ENCODE peak calls at places on chromosomes 16 and 17, in six cellular contexts. One of them, this sample, is unnamed.

GRCh38 chr17:74413491-74413890 is 18.4 kb upstream of the GPRC5C start:
- DNase-seq in sciatic nerve: no peak
- DNase-seq in substantia nigra: no peak
- DNase-seq in A549: no peak
- DNase-seq in SHP77: no peak
- DNase-seq in lung: no peak
- DNase-seq in this sample: no peak

GRCh38 chr16:85902366-85903155 is 3.6 kb downstream of the IRF8 start:
- DNase-seq in sciatic nerve: no peak
- DNase-seq in substantia nigra: no peak
- DNase-seq in A549: no peak
- DNase-seq in SHP77: no peak
- DNase-seq in lung: no peak
- DNase-seq in this sample: no peak

GRCh38 chr17:65495255-65496060 is 66.0 kb downstream of the AXIN2 start:
- DNase-seq in sciatic nerve: no peak
- DNase-seq in substantia nigra: no peak
- DNase-seq in A549: no peak
- DNase-seq in SHP77: no peak
- DNase-seq in lung: peak
- DNase-seq in this sample: no peak

GRCh38 chr17:35768796-35769195 is 8.1 kb downstream of the C17orf50 start:
- DNase-seq in sciatic nerve: no peak
- DNase-seq in substantia nigra: no peak
- DNase-seq in A549: no peak
- DNase-seq in SHP77: no peak
- DNase-seq in lung: no peak
- DNase-seq in this sample: no peak

GRCh38 chr16:21167360-21167759 is 8.9 kb downstream of the LDAF1 start:
- DNase-seq in sciatic nerve: no peak
- DNase-seq in substantia nigra: no peak
- DNase-seq in A549: peak
- DNase-seq in SHP77: no peak
- DNase-seq in lung: no peak
- DNase-seq in this sample: no peak

GRCh38 chr16:3190949-3191353 is 2.9 kb downstream of the OR1F1 start:
- DNase-seq in sciatic nerve: no peak
- DNase-seq in substantia nigra: no peak
- DNase-seq in A549: no peak
- DNase-seq in SHP77: no peak
- DNase-seq in lung: no peak
- DNase-seq in this sample: no peak

GRCh38 chr17:70375406-70375805 is 206.1 kb downstream of the KCNJ2 start:
- DNase-seq in sciatic nerve: no peak
- DNase-seq in substantia nigra: no peak
- DNase-seq in A549: no peak
- DNase-seq in SHP77: no peak
- DNase-seq in lung: no peak
- DNase-seq in this sample: no peak

GRCh38 chr17:57549996-57550395 is 195.1 kb downstream of the CCDC182 start:
- DNase-seq in sciatic nerve: no peak
- DNase-seq in substantia nigra: no peak
- DNase-seq in A549: no peak
- DNase-seq in SHP77: no peak
- DNase-seq in lung: no peak
- DNase-seq in this sample: no peak

GRCh38 chr17:7263801-7264078 is 1.5 kb upstream of the CLDN7 start:
- DNase-seq in sciatic nerve: no peak
- DNase-seq in substantia nigra: no peak
- DNase-seq in A549: no peak
- DNase-seq in SHP77: no peak
- DNase-seq in lung: no peak
- DNase-seq in this sample: no peak

GRCh38 chr16:86533942-86534341 is 21.1 kb downstream of the MTHFSD start:
- DNase-seq in sciatic nerve: no peak
- DNase-seq in substantia nigra: no peak
- DNase-seq in A549: no peak
- DNase-seq in SHP77: no peak
- DNase-seq in lung: no peak
- DNase-seq in this sample: peak

GRCh38 chr16:88743693-88744519 is 37.6 kb downstream of the CTU2 start:
- DNase-seq in sciatic nerve: peak
- DNase-seq in substantia nigra: peak
- DNase-seq in A549: peak
- DNase-seq in SHP77: peak
- DNase-seq in lung: peak
- DNase-seq in this sample: peak

GRCh38 chr16:90008708-90009145 is 10.5 kb downstream of the DBNDD1 start:
- DNase-seq in sciatic nerve: no peak
- DNase-seq in substantia nigra: no peak
- DNase-seq in A549: no peak
- DNase-seq in SHP77: no peak
- DNase-seq in lung: no peak
- DNase-seq in this sample: no peak

GRCh38 chr16:87812200-87812656 is 46.4 kb upstream of the KLHDC4 start:
- DNase-seq in sciatic nerve: no peak
- DNase-seq in substantia nigra: no peak
- DNase-seq in A549: no peak
- DNase-seq in SHP77: no peak
- DNase-seq in lung: no peak
- DNase-seq in this sample: peak

GRCh38 chr16:85853641-85854545 is 45.1 kb upstream of the IRF8 start:
- DNase-seq in sciatic nerve: peak
- DNase-seq in substantia nigra: no peak
- DNase-seq in A549: no peak
- DNase-seq in SHP77: no peak
- DNase-seq in lung: no peak
- DNase-seq in this sample: peak

GRCh38 chr16:53099318-53100130 is 44.7 kb downstream of the CHD9 start:
- DNase-seq in sciatic nerve: peak
- DNase-seq in substantia nigra: peak
- DNase-seq in A549: peak
- DNase-seq in SHP77: peak
- DNase-seq in lung: peak
- DNase-seq in this sample: peak

GRCh38 chr16:57815987-57816745 is 13.9 kb upstream of the KIFC3 start:
- DNase-seq in sciatic nerve: peak
- DNase-seq in substantia nigra: no peak
- DNase-seq in A549: peak
- DNase-seq in SHP77: peak
- DNase-seq in lung: peak
- DNase-seq in this sample: peak

GRCh38 chr17:66627985-66628384 is 206.9 kb upstream of the CACNG5 start:
- DNase-seq in sciatic nerve: no peak
- DNase-seq in substantia nigra: no peak
- DNase-seq in A549: no peak
- DNase-seq in SHP77: no peak
- DNase-seq in lung: no peak
- DNase-seq in this sample: no peak

GRCh38 chr16:2082171-2082982 is 34.6 kb downstream of the TSC2 start:
- DNase-seq in sciatic nerve: no peak
- DNase-seq in substantia nigra: no peak
- DNase-seq in A549: no peak
- DNase-seq in SHP77: no peak
- DNase-seq in lung: no peak
- DNase-seq in this sample: peak

GRCh38 chr17:80822021-80822699 is 169.5 kb upstream of the CHMP6 start:
- DNase-seq in sciatic nerve: no peak
- DNase-seq in substantia nigra: no peak
- DNase-seq in A549: no peak
- DNase-seq in SHP77: no peak
- DNase-seq in lung: no peak
- DNase-seq in this sample: peak

GRCh38 chr16:30748634-30749445 is 615 bp downstream of the PHKG2 start:
- DNase-seq in sciatic nerve: peak
- DNase-seq in substantia nigra: no peak
- DNase-seq in A549: peak
- DNase-seq in SHP77: no peak
- DNase-seq in lung: no peak
- DNase-seq in this sample: peak

GRCh38 chr16:87806608-87807546 is 41.1 kb upstream of the KLHDC4 start:
- DNase-seq in sciatic nerve: no peak
- DNase-seq in substantia nigra: no peak
- DNase-seq in A549: peak
- DNase-seq in SHP77: peak
- DNase-seq in lung: peak
- DNase-seq in this sample: peak

GRCh38 chr16:69741951-69742904 is 12.5 kb downstream of the NOB1 start:
- DNase-seq in sciatic nerve: peak
- DNase-seq in substantia nigra: no peak
- DNase-seq in A549: no peak
- DNase-seq in SHP77: no peak
- DNase-seq in lung: peak
- DNase-seq in this sample: peak